ENCODE peak calls at places on chromosome 16, in nine cellular contexts. G, R, N, U, V, W, Z, D and O are unnamed samples.
A peak's percentile ranks its signal among the peaks of the same experiment; 100 is the strongest.

GRCh38 chr16:8661703-8662102 is 12.7 kb upstream of the ABAT start:
- DNase-seq in G (no peak), W (no peak), U (no peak), V (no peak), R (no peak), D (no peak), Z (no peak), N (no peak), O (no peak)

GRCh38 chr16:82157836-82158235 is 12.2 kb downstream of the MPHOSPH6 start:
- DNase-seq in N (no peak), Z (no peak), D (no peak), U (no peak), W (no peak), R (no peak), G (no peak), V (no peak), O (no peak)

GRCh38 chr16:30720086-30720485 is 21.1 kb downstream of the SRCAP start:
- DNase-seq in D (no peak), N (no peak), W (no peak), V (no peak), R (no peak), Z (no peak), U (no peak), G (no peak), O (no peak)

GRCh38 chr16:12837756-12838155 is 34.1 kb upstream of the CPPED1 start:
- DNase-seq in U (no peak), G (no peak), D (no peak), R (no peak), W (no peak), N (no peak), V (no peak), Z (no peak), O (no peak)

GRCh38 chr16:50810241-50810965 is 68.5 kb downstream of the CYLD start:
- DNase-seq in W (no peak), D (no peak), G (no peak), U (no peak), V (no peak), N (no peak), R (no peak), Z (no peak), O (no peak)

GRCh38 chr16:86232496-86232895 is 277.8 kb upstream of the FOXF1 start:
- DNase-seq in R (no peak), W (no peak), U (no peak), G (no peak), N (no peak), D (no peak), V (no peak), Z (no peak), O (no peak)

GRCh38 chr16:1534021-1535020 is 855 bp downstream of the TMEM204 start:
- DNase-seq in V (no peak), W (no peak), G (no peak), Z (no peak), N (no peak), U (no peak), R (no peak), D (no peak), O (no peak)

GRCh38 chr16:55248058-55248457 is 75.9 kb upstream of the IRX6 start:
- DNase-seq in G (no peak), R (no peak), Z (no peak), V (no peak), W (no peak), D (no peak), U (no peak), N (no peak), O (no peak)

GRCh38 chr16:47565454-47565853 is 104.3 kb downstream of the PHKB start:
- DNase-seq in Z (peak; percentile 58), U (peak; percentile 48), V (no peak), D (no peak), W (peak; percentile 43), R (peak; percentile 85), N (no peak), G (no peak), O (no peak)

GRCh38 chr16:82732461-82732860 is 105.7 kb downstream of the CDH13 start:
- DNase-seq in D (no peak), N (no peak), Z (no peak), V (no peak), U (no peak), W (no peak), G (no peak), R (no peak), O (no peak)